ENCODE peak calls at places on chromosomes 13 and 19, in six cellular contexts. I, D, O, F, Z and U are unnamed samples.

GRCh38 chr19:29664753-29665214 is 477 bp upstream of the PLEKHF1 start:
- DNase-seq in D (no peak), O (no peak), F (no peak), Z (no peak), I (no peak), U (no peak)

GRCh38 chr13:109348514-109349340 is 437.7 kb downstream of the IRS2 start:
- DNase-seq in F (no peak), I (no peak), O (peak), D (peak), Z (peak), U (no peak)

GRCh38 chr19:3201072-3201700 is 15.5 kb downstream of the NCLN start:
- DNase-seq in Z (no peak), O (no peak), I (no peak), F (no peak), D (no peak), U (peak)

GRCh38 chr19:35340431-35340830 is 7.3 kb upstream of the FFAR1 start:
- DNase-seq in O (no peak), D (no peak), Z (no peak), I (no peak), F (no peak), U (no peak)

GRCh38 chr13:99143904-99144303 is 56.8 kb upstream of the UBAC2 start:
- DNase-seq in D (no peak), Z (no peak), F (no peak), I (no peak), O (no peak), U (no peak)

GRCh38 chr19:54470991-54471782 is 1.9 kb downstream of the CDC42EP5 start:
- DNase-seq in Z (no peak), O (no peak), F (no peak), D (no peak), I (peak), U (peak)

GRCh38 chr13:91609353-91609752 is 210.9 kb downstream of the GPC5 start:
- DNase-seq in Z (peak), F (no peak), I (no peak), O (peak), D (peak), U (no peak)

GRCh38 chr13:48626077-48626449 is 27.7 kb upstream of the CYSLTR2 start:
- DNase-seq in D (peak), O (peak), Z (peak), F (no peak), I (peak), U (no peak)

GRCh38 chr19:42066075-42066754 is 3.8 kb downstream of the GRIK5 start:
- DNase-seq in I (peak), F (no peak), Z (peak), D (peak), O (peak), U (no peak)

GRCh38 chr13:95246292-95247082 is 54.8 kb downstream of the ABCC4 start:
- DNase-seq in O (no peak), I (peak), Z (no peak), F (no peak), D (no peak), U (peak)

GRCh38 chr19:53880716-53881481 is 1.1 kb upstream of the PRKCG start:
- DNase-seq in I (no peak), D (no peak), F (no peak), O (no peak), Z (no peak), U (no peak)

GRCh38 chr13:23984541-23984940 is 87.2 kb upstream of the C1QTNF9B start:
- DNase-seq in O (no peak), F (no peak), D (no peak), I (no peak), Z (no peak), U (peak)

GRCh38 chr13:80362488-80362887 is 21.6 kb upstream of the SPRY2 start:
- DNase-seq in F (no peak), O (no peak), Z (no peak), D (no peak), I (no peak), U (no peak)

GRCh38 chr13:109862627-109863026 is 76.2 kb upstream of the IRS2 start:
- DNase-seq in D (peak), I (no peak), O (peak), F (no peak), Z (peak), U (no peak)

GRCh38 chr13:105920375-105920774 is 615.1 kb downstream of the EFNB2 start:
- DNase-seq in I (peak), D (peak), O (peak), Z (peak), F (no peak), U (no peak)